ENCODE peak calls at places on chromosomes 2 and 18, in five cellular contexts. X is H54; H is ELF-1; P is stimulated activated CD8-positive, alpha-beta memory T cell treated with anti-CD3 and anti-CD28 coated beads, Interleukin-4, amount 100 ng/mL, for 1 hour; Y is H9. O is an unnamed sample.

GRCh38 chr2:74975016-74975415 is 16.6 kb downstream of the POLE4 start:
- DNase-seq in Y (no peak), P (no peak), H (peak), X (no peak), O (no peak)

GRCh38 chr2:163690896-163691295 is 44.9 kb downstream of the FIGN start:
- DNase-seq in H (no peak), Y (no peak), X (no peak), P (no peak), O (no peak)

GRCh38 chr2:18484625-18485024 is 75.8 kb downstream of the RDH14 start:
- DNase-seq in X (no peak), P (no peak), Y (no peak), H (no peak), O (no peak)

GRCh38 chr18:6934859-6935258 is 182.7 kb downstream of the LAMA1 start:
- DNase-seq in H (no peak), X (no peak), Y (no peak), P (no peak), O (no peak)

GRCh38 chr2:137674991-137675390 is 289.3 kb upstream of the HNMT start:
- DNase-seq in H (no peak), X (no peak), Y (no peak), P (no peak), O (no peak)

GRCh38 chr2:193561054-193561453 is 1366.3 kb upstream of the TMEFF2 start:
- DNase-seq in Y (no peak), P (no peak), X (no peak), H (no peak), O (no peak)

GRCh38 chr2:36507408-36507812 is 90.6 kb downstream of the FEZ2 start:
- DNase-seq in Y (peak), P (no peak), X (peak), H (peak), O (peak)

GRCh38 chr2:183172220-183172887 is 48.1 kb downstream of the NUP35 start:
- DNase-seq in X (no peak), P (no peak), Y (peak), H (peak), O (no peak)

GRCh38 chr2:105391058-105391627 is 7.7 kb downstream of the FHL2 start:
- DNase-seq in H (no peak), Y (no peak), P (no peak), X (no peak), O (no peak)

GRCh38 chr2:56040189-56040588 is 116.6 kb upstream of the EFEMP1 start:
- DNase-seq in X (no peak), Y (no peak), H (no peak), P (no peak), O (no peak)

GRCh38 chr18:48455555-48456478 is 46.6 kb upstream of the ZBTB7C start:
- DNase-seq in P (peak), Y (no peak), H (no peak), X (peak), O (peak)

O was measured in DND-41.